ENCODE peak calls at places on chromosome 9, in four cellular contexts. T is IMR-90, K is neuronal stem cell, S is sigmoid colon. I is an unnamed sample.

GRCh38 chr9:100927778-100928177 is 100.7 kb upstream of the PLPPR1 start:
- DNase-seq in T (no peak), K (no peak), S (no peak), I (no peak)

GRCh38 chr9:131275332-131276106 is 791 bp downstream of the FAM78A start:
- DNase-seq in T (no peak), K (no peak), S (no peak), I (no peak)

GRCh38 chr9:81849631-81850259 is 78.5 kb upstream of the SPATA31D4 start:
- DNase-seq in T (no peak), K (no peak), S (no peak), I (no peak)

GRCh38 chr9:91800473-91800872 is 149.6 kb downstream of the ROR2 start:
- DNase-seq in T (no peak), K (no peak), S (peak), I (no peak)

GRCh38 chr9:84385357-84386040 is 44.9 kb upstream of the SLC28A3 start:
- DNase-seq in T (no peak), K (no peak), S (no peak), I (no peak)

GRCh38 chr9:133973791-133974630 is 18.1 kb downstream of the VAV2 start:
- DNase-seq in T (no peak), K (no peak), S (peak), I (no peak)

GRCh38 chr9:91421987-91422765 is 1.5 kb downstream of the NFIL3 start:
- DNase-seq in T (peak), K (peak), S (no peak), I (peak)

GRCh38 chr9:37650873-37651768 is at the start of gene FRMPD1:
- DNase-seq in T (peak), K (no peak), S (peak), I (peak)

GRCh38 chr9:132609829-132610228 is 27.4 kb downstream of the BARHL1 start:
- DNase-seq in T (peak), K (no peak), S (no peak), I (peak)

GRCh38 chr9:14417230-14417629 is 103.3 kb upstream of the NFIB start:
- DNase-seq in T (peak), K (no peak), S (no peak), I (peak)

GRCh38 chr9:99335280-99335679 is 113.2 kb downstream of the SEC61B start:
- DNase-seq in T (no peak), K (no peak), S (no peak), I (no peak)

GRCh38 chr9:27714388-27714787 is 141.1 kb upstream of the C9orf72 start:
- DNase-seq in T (no peak), K (no peak), S (no peak), I (no peak)

GRCh38 chr9:121783126-121783522 is 131.7 kb downstream of the DAB2IP start:
- DNase-seq in T (no peak), K (no peak), S (no peak), I (no peak)

GRCh38 chr9:115109486-115109885 is 8.5 kb downstream of the TNC start:
- DNase-seq in T (peak), K (no peak), S (no peak), I (peak)

GRCh38 chr9:91944711-91945110 is 5.3 kb downstream of the ROR2 start:
- DNase-seq in T (no peak), K (no peak), S (no peak), I (no peak)

GRCh38 chr9:96612105-96612965 is 7.3 kb downstream of the CDC14B start:
- DNase-seq in T (peak), K (peak), S (peak), I (peak)

GRCh38 chr9:97808415-97808814 is 44.6 kb upstream of the FOXE1 start:
- DNase-seq in T (no peak), K (no peak), S (no peak), I (no peak)

GRCh38 chr9:75197521-75197920 is 109.2 kb downstream of the OSTF1 start:
- DNase-seq in T (no peak), K (no peak), S (no peak), I (peak)

GRCh38 chr9:131874916-131875670 is 135.2 kb upstream of the RAPGEF1 start:
- DNase-seq in T (no peak), K (no peak), S (no peak), I (no peak)

GRCh38 chr9:122261469-122261881 is 3.2 kb downstream of the RBM18 start:
- DNase-seq in T (peak), K (no peak), S (peak), I (peak)

GRCh38 chr9:85715587-85715986 is 26.2 kb downstream of the AGTPBP1 start:
- DNase-seq in T (no peak), K (no peak), S (no peak), I (no peak)

GRCh38 chr9:107989544-107989943 is 500.0 kb upstream of the KLF4 start:
- DNase-seq in T (peak), K (no peak), S (peak), I (no peak)

DNA sequence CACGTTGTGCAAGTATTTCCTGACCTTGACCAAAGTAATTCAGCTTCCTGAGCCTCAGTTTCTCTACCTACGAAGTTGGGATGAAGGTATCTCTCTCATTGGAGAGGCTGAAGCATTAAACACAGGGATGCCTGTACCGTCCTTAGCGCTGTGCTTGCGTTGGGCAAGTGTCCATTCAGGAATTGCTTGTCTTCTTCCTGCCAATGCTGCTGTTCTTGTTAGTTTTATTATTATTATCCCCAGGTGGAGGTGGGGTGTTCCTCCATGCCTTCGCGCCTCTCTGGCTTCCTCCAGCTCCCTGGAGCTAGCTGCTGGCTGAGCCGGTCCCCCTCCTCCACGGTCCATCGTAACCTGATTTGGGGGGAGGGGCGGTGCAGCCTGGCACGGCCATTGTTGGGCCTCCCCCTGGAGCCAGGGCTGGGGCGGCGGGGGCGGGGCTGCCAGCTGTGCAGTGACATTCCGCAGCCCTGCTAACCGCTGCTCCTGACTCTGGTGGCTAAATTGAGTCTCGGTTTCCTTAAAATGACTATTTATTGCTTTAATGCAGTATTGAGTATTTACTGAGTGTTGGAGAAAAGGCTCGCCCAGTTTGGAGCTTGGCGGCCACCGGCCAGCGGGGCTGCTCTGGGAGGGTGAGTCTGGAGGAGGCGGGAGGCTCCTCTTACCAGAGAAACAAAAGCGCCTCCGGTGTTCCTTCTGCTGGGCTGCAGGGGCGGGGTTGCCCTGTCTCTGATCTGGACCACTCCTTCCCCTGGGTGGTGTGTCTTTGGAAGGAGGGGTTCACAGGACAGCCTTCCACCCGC is 51.4 kb downstream of the LMX1B start:
- DNase-seq in T (no peak), K (peak), S (no peak), I (no peak)
- H3K4me3 ChIP-seq in T (no peak), K (peak), S (no peak), I (no peak)

DNA sequence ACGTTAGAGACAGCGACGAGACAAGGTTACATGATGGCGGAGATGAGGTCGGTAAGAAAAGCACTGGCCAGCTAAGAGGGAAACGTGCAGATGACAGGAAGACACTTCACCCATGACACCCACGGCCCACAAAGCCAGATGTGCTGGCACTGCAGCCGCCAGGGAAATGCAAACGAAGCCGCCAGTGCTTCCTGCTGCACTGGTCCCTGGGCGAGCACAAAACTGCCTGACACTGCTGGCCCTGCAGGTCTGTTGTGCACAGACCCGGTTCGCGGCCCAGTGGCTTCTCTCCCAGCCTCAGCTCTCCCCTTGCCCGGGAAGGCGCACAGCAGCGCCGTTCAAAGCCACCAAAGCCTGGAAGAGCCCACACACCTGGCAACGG is 20.3 kb downstream of the QSOX2 start:
- DNase-seq in T (no peak), K (no peak), S (no peak), I (no peak)
- H3K4me3 ChIP-seq in T (no peak), K (peak), S (no peak), I (no peak)

GRCh38 chr9:125889524-125890473 is 142.6 kb downstream of the PBX3 start:
- DNase-seq in T (peak), K (peak), S (peak), I (peak)
- H3K4me3 ChIP-seq in T (peak), K (peak), S (peak), I (peak)

GRCh38 chr9:95049761-95050160 is 267.7 kb downstream of the FANCC start:
- DNase-seq in T (no peak), K (no peak), S (no peak), I (no peak)

GRCh38 chr9:95055337-95055850 is 262.1 kb downstream of the FANCC start:
- DNase-seq in T (no peak), K (no peak), S (no peak), I (no peak)

GRCh38 chr9:95057121-95057520 is 260.4 kb downstream of the FANCC start:
- DNase-seq in T (peak), K (no peak), S (no peak), I (peak)

GRCh38 chr9:95055851-95056551 is 261.5 kb downstream of the FANCC start:
- DNase-seq in T (peak), K (no peak), S (no peak), I (peak)

DNA sequence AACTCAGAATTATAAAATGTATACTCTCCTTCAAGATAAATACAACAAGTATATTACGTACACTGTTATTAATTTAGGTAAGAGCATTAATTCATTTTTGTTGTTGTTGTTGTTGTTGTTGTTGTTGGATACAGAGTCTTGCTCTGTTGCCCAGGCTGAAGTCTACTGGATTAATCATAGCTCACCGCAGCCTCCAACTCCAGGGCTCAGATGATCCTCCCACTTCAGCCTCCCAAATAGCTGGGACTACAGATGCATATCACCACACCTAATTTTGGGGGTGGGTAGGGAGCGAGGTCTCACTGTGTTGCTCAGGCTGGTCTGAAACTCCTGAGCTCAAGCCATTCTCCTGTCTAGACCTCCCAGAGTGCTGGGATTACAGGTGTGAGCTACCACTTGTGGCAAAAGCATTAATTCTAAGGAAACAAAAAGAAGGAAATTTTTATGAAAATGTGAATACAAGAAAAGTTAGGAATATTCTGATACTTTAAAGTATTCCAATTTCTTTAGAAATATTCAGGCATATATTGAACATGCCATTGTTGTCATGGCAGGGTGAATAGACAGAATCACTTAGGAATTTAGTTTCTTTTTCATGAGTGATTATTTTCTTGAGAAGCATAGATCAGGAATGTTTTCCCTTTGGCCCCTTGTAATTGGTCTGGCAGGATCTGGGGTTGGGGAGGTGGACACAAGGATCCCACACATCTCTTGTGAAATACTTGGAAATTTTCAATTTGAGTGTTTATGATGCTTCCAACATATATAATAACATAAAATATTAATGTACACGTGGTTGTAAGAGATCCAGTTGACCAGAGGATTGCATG is 263.7 kb downstream of the FANCC start:
- DNase-seq in T (peak), K (no peak), S (no peak), I (no peak)
- H3K4me3 ChIP-seq in T (no peak), K (no peak), S (no peak), I (no peak)

GRCh38 chr9:137728444-137729311 is 109.9 kb downstream of the EHMT1 start:
- DNase-seq in T (peak), K (no peak), S (no peak), I (no peak)

GRCh38 chr9:137726764-137727163 is 108.0 kb downstream of the EHMT1 start:
- DNase-seq in T (no peak), K (no peak), S (no peak), I (no peak)

GRCh38 chr9:137725598-137725997 is 106.8 kb downstream of the EHMT1 start:
- DNase-seq in T (no peak), K (no peak), S (no peak), I (no peak)

GRCh38 chr9:137724818-137725240 is 106.0 kb downstream of the EHMT1 start:
- DNase-seq in T (no peak), K (no peak), S (no peak), I (no peak)

DNA sequence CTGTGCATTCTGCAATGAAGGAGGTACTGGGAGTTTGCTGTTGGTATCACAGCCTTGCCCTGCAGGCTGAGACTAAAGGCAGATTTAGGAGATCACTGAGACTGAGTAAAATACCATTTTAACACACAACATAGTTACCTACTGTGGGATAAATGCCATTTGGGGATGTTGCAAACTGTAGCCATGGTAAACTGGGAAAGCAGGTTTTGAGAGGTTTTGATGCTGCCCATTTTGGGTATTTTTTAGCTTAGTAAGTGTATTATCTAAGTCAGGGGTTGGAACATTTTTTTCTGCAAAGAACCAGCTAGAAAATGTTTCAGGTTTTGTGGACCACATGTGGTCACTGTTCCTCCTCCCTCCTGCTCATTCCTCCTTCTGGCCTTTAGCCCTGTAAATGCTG is 108.9 kb downstream of the EHMT1 start:
- DNase-seq in T (no peak), K (no peak), S (no peak), I (no peak)
- H3K4me3 ChIP-seq in T (no peak), K (no peak), S (no peak), I (no peak)

GRCh38 chr9:117645245-117645636 is 59.0 kb upstream of the TLR4 start:
- DNase-seq in T (no peak), K (no peak), S (no peak), I (no peak)
- H3K4me3 ChIP-seq in T (no peak), K (no peak), S (no peak), I (no peak)

DNA sequence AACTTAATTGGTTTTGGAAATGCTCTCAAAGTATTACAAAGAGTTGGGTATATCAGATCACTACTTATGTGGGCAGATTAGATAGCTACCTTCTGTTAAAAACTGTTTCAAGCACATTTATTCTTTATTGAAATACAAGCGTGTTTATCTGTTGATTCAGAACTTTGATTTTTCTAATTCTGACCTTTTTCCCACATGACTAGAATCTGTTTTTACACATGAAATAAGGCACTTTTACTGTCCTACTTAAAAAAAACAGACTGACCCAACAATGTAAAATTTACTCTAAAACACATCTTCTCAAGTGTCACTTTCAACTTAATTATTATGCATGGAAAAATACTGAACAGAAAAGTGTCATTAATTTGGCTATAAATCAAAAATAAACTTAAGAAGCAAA is 4.8 kb downstream of the NR6A1 start:
- DNase-seq in T (no peak), K (no peak), S (no peak), I (no peak)
- H3K4me3 ChIP-seq in T (no peak), K (no peak), S (no peak), I (no peak)

GRCh38 chr9:87771251-87772006 is 45.5 kb downstream of the CTSL start:
- DNase-seq in T (no peak), K (peak), S (no peak), I (no peak)
- H3K4me3 ChIP-seq in T (no peak), K (peak), S (no peak), I (no peak)

I was measured in brain microvascular endothelial cell.